ENCODE peak calls at places on chromosome 4, in six cellular contexts. One of them, this sample, is unnamed.

GRCh38 chr4:77076889-77077635 is 1.3 kb upstream of the CCNI start:
- DNase-seq in GM04504: no peak
- DNase-seq in NCI-H748 treated with DMSO at 0.1 percent for 48 hours: no peak
- DNase-seq in H7: no peak
- DNase-seq in IMR-90: no peak
- DNase-seq in naive thymus-derived CD4-positive, alpha-beta T cell: no peak
- DNase-seq in this sample: no peak

GRCh38 chr4:90718926-90719325 is 591.7 kb downstream of the CCSER1 start:
- DNase-seq in GM04504: no peak
- DNase-seq in NCI-H748 treated with DMSO at 0.1 percent for 48 hours: no peak
- DNase-seq in H7: no peak
- DNase-seq in IMR-90: no peak
- DNase-seq in naive thymus-derived CD4-positive, alpha-beta T cell: no peak
- DNase-seq in this sample: no peak

GRCh38 chr4:40283968-40284367 is 51.2 kb upstream of the CHRNA9 start:
- DNase-seq in GM04504: no peak
- DNase-seq in NCI-H748 treated with DMSO at 0.1 percent for 48 hours: no peak
- DNase-seq in H7: no peak
- DNase-seq in IMR-90: no peak
- DNase-seq in naive thymus-derived CD4-positive, alpha-beta T cell: no peak
- DNase-seq in this sample: no peak

GRCh38 chr4:83255584-83255983 is 29.0 kb downstream of the COQ2 start:
- DNase-seq in GM04504: peak; percentile 80
- DNase-seq in NCI-H748 treated with DMSO at 0.1 percent for 48 hours: no peak
- DNase-seq in H7: no peak
- DNase-seq in IMR-90: peak; percentile 76
- DNase-seq in naive thymus-derived CD4-positive, alpha-beta T cell: no peak
- DNase-seq in this sample: no peak

GRCh38 chr4:184590196-184590595 is 59.1 kb downstream of the CASP3 start:
- DNase-seq in GM04504: no peak
- DNase-seq in NCI-H748 treated with DMSO at 0.1 percent for 48 hours: no peak
- DNase-seq in H7: no peak
- DNase-seq in IMR-90: no peak
- DNase-seq in naive thymus-derived CD4-positive, alpha-beta T cell: no peak
- DNase-seq in this sample: no peak

GRCh38 chr4:10578027-10578426 is 106.5 kb downstream of the CLNK start:
- DNase-seq in GM04504: no peak
- DNase-seq in NCI-H748 treated with DMSO at 0.1 percent for 48 hours: no peak
- DNase-seq in H7: no peak
- DNase-seq in IMR-90: no peak
- DNase-seq in naive thymus-derived CD4-positive, alpha-beta T cell: no peak
- DNase-seq in this sample: no peak

GRCh38 chr4:26632916-26633315 is 49.0 kb downstream of the TBC1D19 start:
- DNase-seq in GM04504: peak; percentile 13
- DNase-seq in NCI-H748 treated with DMSO at 0.1 percent for 48 hours: no peak
- DNase-seq in H7: no peak
- DNase-seq in IMR-90: no peak
- DNase-seq in naive thymus-derived CD4-positive, alpha-beta T cell: no peak
- DNase-seq in this sample: no peak

GRCh38 chr4:152684007-152684406 is 4.2 kb upstream of the TMEM154 start:
- DNase-seq in GM04504: no peak
- DNase-seq in NCI-H748 treated with DMSO at 0.1 percent for 48 hours: no peak
- DNase-seq in H7: no peak
- DNase-seq in IMR-90: no peak
- DNase-seq in naive thymus-derived CD4-positive, alpha-beta T cell: no peak
- DNase-seq in this sample: no peak

GRCh38 chr4:109315818-109316217 is 13.4 kb upstream of the COL25A1 start:
- DNase-seq in GM04504: no peak
- DNase-seq in NCI-H748 treated with DMSO at 0.1 percent for 48 hours: no peak
- DNase-seq in H7: peak; percentile 16
- DNase-seq in IMR-90: peak; percentile 15
- DNase-seq in naive thymus-derived CD4-positive, alpha-beta T cell: no peak
- DNase-seq in this sample: no peak

GRCh38 chr4:169114341-169114974 is 104.4 kb upstream of the CBR4 start:
- DNase-seq in GM04504: no peak
- DNase-seq in NCI-H748 treated with DMSO at 0.1 percent for 48 hours: no peak
- DNase-seq in H7: no peak
- DNase-seq in IMR-90: no peak
- DNase-seq in naive thymus-derived CD4-positive, alpha-beta T cell: no peak
- DNase-seq in this sample: no peak

GRCh38 chr4:2416564-2417195 is 1.8 kb downstream of the ZFYVE28 start:
- DNase-seq in GM04504: no peak
- DNase-seq in NCI-H748 treated with DMSO at 0.1 percent for 48 hours: no peak
- DNase-seq in H7: peak; percentile 86
- DNase-seq in IMR-90: no peak
- DNase-seq in naive thymus-derived CD4-positive, alpha-beta T cell: no peak
- DNase-seq in this sample: no peak

GRCh38 chr4:110195561-110196205 is 2.7 kb downstream of the ELOVL6 start:
- DNase-seq in GM04504: no peak
- DNase-seq in NCI-H748 treated with DMSO at 0.1 percent for 48 hours: no peak
- DNase-seq in H7: no peak
- DNase-seq in IMR-90: peak; percentile 17
- DNase-seq in naive thymus-derived CD4-positive, alpha-beta T cell: no peak
- DNase-seq in this sample: peak; percentile 11